ENCODE peak calls at places on chromosomes 12 and 14, in five cellular contexts. J is tibial nerve, H is lung, A is tibial artery, K is lower lobe of right lung. B is an unnamed sample.

GRCh38 chr14:92527724-92528123 is 14.1 kb downstream of the RIN3 start:
- DNase-seq in A (no peak), H (no peak), J (no peak), K (no peak), B (no peak)

GRCh38 chr12:75289678-75290200 is 40.4 kb downstream of the CAPS2 start:
- DNase-seq in H (no peak), A (no peak), K (no peak), J (no peak), B (no peak)

GRCh38 chr12:111056618-111057521 is 136.5 kb upstream of the MYL2 start:
- DNase-seq in H (no peak), K (no peak), A (no peak), J (no peak), B (peak; percentile 22)

GRCh38 chr14:58104808-58105207 is 47.2 kb downstream of the ARMH4 start:
- DNase-seq in K (no peak), H (no peak), A (no peak), J (no peak), B (no peak)

GRCh38 chr14:58607131-58607531 is 30.6 kb upstream of the DACT1 start:
- DNase-seq in J (no peak), H (no peak), A (no peak), K (no peak), B (no peak)

GRCh38 chr14:102020058-102020971 is 55.9 kb downstream of the DYNC1H1 start:
- DNase-seq in J (no peak), K (no peak), H (no peak), A (no peak), B (no peak)

GRCh38 chr14:75448209-75448608 is 20.4 kb downstream of the JDP2 start:
- DNase-seq in H (no peak), K (no peak), A (no peak), J (no peak), B (no peak)

GRCh38 chr12:1776139-1776975 is 44.0 kb upstream of the LRTM2 start:
- DNase-seq in K (no peak), J (no peak), H (no peak), A (no peak), B (no peak)

GRCh38 chr12:25256826-25257225 is 6.1 kb upstream of the KRAS start:
- DNase-seq in H (no peak), A (no peak), J (no peak), K (no peak), B (no peak)

GRCh38 chr14:95290769-95291440 is 28.8 kb downstream of the CLMN start:
- DNase-seq in K (peak; percentile 61), J (no peak), H (peak; percentile 41), A (peak; percentile 65), B (peak; percentile 80)

GRCh38 chr14:80475074-80475473 is 263.8 kb upstream of the DIO2 start:
- DNase-seq in K (no peak), A (no peak), H (no peak), J (no peak), B (no peak)

GRCh38 chr12:47747596-47748506 is 10.8 kb downstream of the RAPGEF3 start:
- DNase-seq in A (no peak), H (no peak), K (no peak), J (no peak), B (no peak)

GRCh38 chr12:31001581-31002360 is 71.9 kb upstream of the DDX11 start:
- DNase-seq in H (no peak), A (peak; percentile 42), K (peak; percentile 27), J (no peak), B (no peak)

GRCh38 chr14:101962503-101962874 is 1.9 kb upstream of the DYNC1H1 start:
- DNase-seq in K (peak; percentile 72), A (peak; percentile 80), J (peak; percentile 58), H (peak; percentile 54), B (peak; percentile 64)

GRCh38 chr12:105949391-105949790 is 189.4 kb downstream of the NUAK1 start:
- DNase-seq in J (no peak), H (no peak), K (no peak), A (no peak), B (no peak)

GRCh38 chr14:104289485-104289884 is 151.1 kb downstream of the KIF26A start:
- DNase-seq in K (no peak), A (no peak), H (no peak), J (no peak), B (no peak)

GRCh38 chr14:64721899-64722298 is 17.7 kb downstream of the PLEKHG3 start:
- DNase-seq in A (no peak), H (no peak), J (no peak), K (no peak), B (no peak)

GRCh38 chr14:36055681-36056225 is 120.8 kb downstream of the PTCSC3 start:
- DNase-seq in K (no peak), J (no peak), A (no peak), H (no peak), B (no peak)

GRCh38 chr14:80538633-80539375 is 327.5 kb upstream of the DIO2 start:
- DNase-seq in H (no peak), A (no peak), K (no peak), J (no peak), B (no peak)

GRCh38 chr12:45681469-45681868 is 48.0 kb upstream of the ARID2 start:
- DNase-seq in K (no peak), J (no peak), A (no peak), H (no peak), B (no peak)

GRCh38 chr14:36713960-36714703 is 52.5 kb downstream of the PAX9 start:
- DNase-seq in H (no peak), K (no peak), J (no peak), A (no peak), B (no peak)

GRCh38 chr12:20370001-20370381 is 1.7 kb downstream of the PDE3A start:
- DNase-seq in A (peak; percentile 75), J (no peak), K (peak; percentile 41), H (no peak), B (peak; percentile 58)

GRCh38 chr14:105440992-105441391 is 21.4 kb downstream of the MTA1 start:
- DNase-seq in K (no peak), A (no peak), H (no peak), J (no peak), B (no peak)

GRCh38 chr12:27284751-27285150 is 40.7 kb downstream of the STK38L start:
- DNase-seq in K (no peak), A (no peak), J (no peak), H (no peak), B (no peak)

GRCh38 chr14:92121670-92122350 is at the start of the genes CPSF2 and NDUFB1:
- DNase-seq in J (peak; percentile 52), K (peak; percentile 90), H (peak; percentile 84), A (peak; percentile 88), B (peak; percentile 85)

GRCh38 chr14:56487090-56487667 is 92.4 kb upstream of the TMEM260 start:
- DNase-seq in K (no peak), A (no peak), J (no peak), H (no peak), B (no peak)

GRCh38 chr12:75717902-75718301 is 206.5 kb upstream of the KRR1 start:
- DNase-seq in K (no peak), J (no peak), H (no peak), A (no peak), B (no peak)

GRCh38 chr12:101414533-101415119 is 7.1 kb upstream of the ARL1 start:
- DNase-seq in K (no peak), J (no peak), A (no peak), H (peak; percentile 35), B (peak; percentile 19)

GRCh38 chr12:94109154-94109553 is 39.2 kb upstream of the PLXNC1 start:
- DNase-seq in A (no peak), K (no peak), H (no peak), J (no peak), B (no peak)

GRCh38 chr14:64463198-64463597 is 2.1 kb upstream of the AKAP5 start:
- DNase-seq in H (no peak), K (no peak), J (no peak), A (no peak), B (no peak)

GRCh38 chr12:116610971-116611541 is 51.9 kb downstream of the MAP1LC3B2 start:
- DNase-seq in K (no peak), H (no peak), J (no peak), A (no peak), B (no peak)

GRCh38 chr14:32509632-32510187 is 180.6 kb downstream of the AKAP6 start:
- DNase-seq in K (no peak), H (peak; percentile 32), A (peak; percentile 89), J (no peak), B (peak; percentile 19)

GRCh38 chr12:54032627-54033100 is at the start of gene HOXC5:
- DNase-seq in J (peak; percentile 55), K (no peak), H (peak; percentile 66), A (peak; percentile 86), B (peak; percentile 65)

GRCh38 chr14:24889843-24890242 is 160.1 kb downstream of the STXBP6 start:
- DNase-seq in A (no peak), J (no peak), H (no peak), K (no peak), B (no peak)

GRCh38 chr14:90644882-90645281 is 171.3 kb downstream of the TTC7B start:
- DNase-seq in J (no peak), K (no peak), A (no peak), H (no peak), B (no peak)

GRCh38 chr12:121632069-121632970 is 6.0 kb downstream of the ORAI1 start:
- DNase-seq in K (no peak), A (no peak), H (no peak), J (no peak), B (no peak)
- H3K4me1 ChIP-seq in K (peaks cover 69% of the 10 kb centered on the region), A (peaks cover 13% of the 10 kb centered on the region), H (peaks cover 3% of the 10 kb centered on the region), J (peaks cover 56% of the 10 kb centered on the region), B (peaks cover 44% of the 10 kb centered on the region)

GRCh38 chr14:54058501-54058900 is 101.9 kb upstream of the BMP4 start:
- DNase-seq in H (no peak), J (no peak), K (no peak), A (no peak), B (no peak)
- H3K27ac ChIP-seq in H (no peak overlapping the region), J (no peak overlapping the region), K (no peak overlapping the region), A (no peak overlapping the region), B (no peak overlapping the region)

GRCh38 chr12:120991965-120992364 is 13.6 kb downstream of the HNF1A start:
- DNase-seq in H (no peak), A (no peak), K (no peak), J (no peak), B (no peak)
- H3K4me1 ChIP-seq in H (no peaks in the 10 kb centered on the region), A (no peaks in the 10 kb centered on the region), K (no peaks in the 10 kb centered on the region), J (no peaks in the 10 kb centered on the region), B (no peaks in the 10 kb centered on the region)

GRCh38 chr12:57899010-57899662 is 42.2 kb upstream of the ATP23 start:
- DNase-seq in A (peak; percentile 82), J (no peak), H (no peak), K (no peak), B (peak; percentile 73)
- H3K27ac ChIP-seq in A (peak overlapping the region; percentile 96), J (peak overlapping the region; percentile 93), H (peak overlapping the region; percentile 24), K (peak overlapping the region; percentile 98), B (peak overlapping the region; percentile 94)

DNA sequence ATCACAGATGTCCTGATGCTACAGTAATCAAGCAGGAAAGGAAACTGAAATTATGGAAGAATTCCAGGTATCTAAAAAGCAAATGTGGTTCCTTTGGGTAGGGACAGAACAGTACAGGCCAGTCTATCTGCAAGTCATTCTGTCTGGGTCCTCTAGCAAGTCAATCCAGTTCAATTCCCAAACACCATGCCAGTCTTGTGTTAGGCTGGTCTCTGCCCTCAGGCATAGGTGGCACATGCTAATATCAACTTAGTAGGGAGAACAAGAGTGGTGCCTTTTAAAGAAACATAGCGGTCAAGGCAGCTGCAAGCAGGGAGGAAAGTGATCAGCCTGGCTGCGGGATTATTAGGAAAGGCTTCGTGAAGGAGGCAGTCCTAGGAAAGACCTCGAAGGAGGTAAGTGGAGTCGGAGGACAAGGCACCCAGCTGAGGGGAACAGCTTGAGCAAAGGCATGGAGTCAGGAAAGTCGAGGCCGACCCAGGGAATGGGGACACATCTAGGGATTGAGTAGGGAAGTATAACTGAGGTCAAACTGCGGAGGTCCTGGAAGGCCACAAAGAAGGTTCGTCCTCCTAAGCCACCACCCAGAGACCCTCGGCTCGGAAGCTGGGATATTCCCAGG is 3.8 kb upstream of the PLEKHG6 start:
- DNase-seq in A (no peak), J (no peak), H (no peak), K (no peak), B (no peak)
- H3K4me1 ChIP-seq in A (peaks cover 10% of the 10 kb centered on the region), J (peaks cover 11% of the 10 kb centered on the region), H (no peaks in the 10 kb centered on the region), K (peaks cover 25% of the 10 kb centered on the region), B (no peaks in the 10 kb centered on the region)